ENCODE peak calls at places on chromosome 11, in seven cellular contexts. T is Calu3, U is cardiac muscle cell, X is endothelial cell, O is WTC11, V is BE2C, A is Right ventricle myocardium superior. Z is an unnamed sample.
A peak's percentile ranks its signal among the peaks of the same experiment; 100 is the strongest.

GRCh38 chr11:33551051-33551450 is 149.6 kb downstream of the C11orf91 start:
- DNase-seq in U (no peak), O (no peak), T (no peak), A (no peak), V (no peak), X (no peak), Z (no peak)

GRCh38 chr11:123690490-123690889 is 36.1 kb upstream of the SCN3B start:
- DNase-seq in V (no peak), T (no peak), X (no peak), U (peak; percentile 55), A (no peak), O (no peak), Z (peak; percentile 13)

GRCh38 chr11:9574556-9574805 is 1.0 kb downstream of the WEE1 start:
- DNase-seq in U (peak; percentile 55), O (peak; percentile 24), X (peak; percentile 42), T (no peak), V (no peak), A (peak; percentile 57), Z (peak; percentile 28)

GRCh38 chr11:72352859-72353551 is 81.3 kb downstream of the CLPB start:
- DNase-seq in O (peak; percentile 47), V (peak; percentile 91), T (no peak), X (peak; percentile 7), A (no peak), U (peak; percentile 77), Z (peak; percentile 10)

GRCh38 chr11:119307219-119307618 is 9.7 kb downstream of the MCAM start:
- DNase-seq in U (no peak), T (no peak), X (no peak), A (no peak), V (no peak), O (no peak), Z (no peak)

GRCh38 chr11:76120513-76121081 is 85.7 kb downstream of the WNT11 start:
- DNase-seq in A (no peak), T (no peak), O (no peak), X (peak; percentile 29), U (peak; percentile 52), V (no peak), Z (no peak)

GRCh38 chr11:60842688-60843605 is 1.0 kb downstream of the CCDC86 start:
- DNase-seq in A (no peak), T (no peak), O (no peak), V (no peak), U (no peak), X (no peak), Z (no peak)

GRCh38 chr11:69317401-69318092 is 23.6 kb downstream of the MYEOV start:
- DNase-seq in T (no peak), V (no peak), O (no peak), X (no peak), A (no peak), U (peak; percentile 52), Z (no peak)

GRCh38 chr11:1825785-1826451 is 8.9 kb upstream of the SYT8 start:
- DNase-seq in U (no peak), X (no peak), V (no peak), T (no peak), O (no peak), A (peak; percentile 37), Z (no peak)

GRCh38 chr11:39367526-39367925 is 2091.9 kb downstream of the LRRC4C start:
- DNase-seq in O (no peak), T (no peak), U (no peak), V (no peak), X (no peak), A (no peak), Z (no peak)